ENCODE peak calls at places on chromosomes 12 and 14, in five cellular contexts. L is fibroblast of lung, I is IMR-90, O is uterus, F is HCT116. J is an unnamed sample. For H3K4me1 and H3K27me3, the result is how much of the 10 kb centered on the place peaks cover.

GRCh38 chr12:106433055-106433454 is 75.5 kb downstream of the POLR3B start:
- DNase-seq in F (no peak), I (no peak), O (no peak), L (no peak), J (no peak)

GRCh38 chr14:91372680-91373495 is 44.7 kb downstream of the CCDC88C start:
- DNase-seq in F (no peak), I (no peak), L (no peak), O (no peak), J (no peak)

GRCh38 chr12:79765157-79765556 is 74.4 kb upstream of the PAWR start:
- DNase-seq in I (no peak), F (no peak), O (no peak), L (peak), J (no peak)

GRCh38 chr12:74111688-74112360 is 425.8 kb upstream of the ATXN7L3B start:
- DNase-seq in L (peak), I (no peak), F (peak), O (no peak), J (peak)

GRCh38 chr12:101637936-101638335 is 43.2 kb downstream of the MYBPC1 start:
- DNase-seq in O (no peak), F (no peak), I (no peak), L (no peak), J (no peak)

GRCh38 chr14:93903342-93904184 is 23.6 kb upstream of the FAM181A start:
- DNase-seq in O (no peak), F (peak), I (no peak), L (no peak), J (no peak)

GRCh38 chr12:10186299-10186698 is 7.5 kb downstream of the TMEM52B start:
- DNase-seq in F (no peak), I (no peak), O (no peak), L (no peak), J (no peak)

GRCh38 chr12:67391034-67391433 is 121.9 kb downstream of the CAND1 start:
- DNase-seq in O (no peak), I (no peak), L (no peak), F (no peak), J (no peak)

GRCh38 chr12:126286203-126286602 is 1221.0 kb downstream of the AACS start:
- DNase-seq in O (no peak), F (no peak), I (no peak), L (no peak), J (no peak)

DNA sequence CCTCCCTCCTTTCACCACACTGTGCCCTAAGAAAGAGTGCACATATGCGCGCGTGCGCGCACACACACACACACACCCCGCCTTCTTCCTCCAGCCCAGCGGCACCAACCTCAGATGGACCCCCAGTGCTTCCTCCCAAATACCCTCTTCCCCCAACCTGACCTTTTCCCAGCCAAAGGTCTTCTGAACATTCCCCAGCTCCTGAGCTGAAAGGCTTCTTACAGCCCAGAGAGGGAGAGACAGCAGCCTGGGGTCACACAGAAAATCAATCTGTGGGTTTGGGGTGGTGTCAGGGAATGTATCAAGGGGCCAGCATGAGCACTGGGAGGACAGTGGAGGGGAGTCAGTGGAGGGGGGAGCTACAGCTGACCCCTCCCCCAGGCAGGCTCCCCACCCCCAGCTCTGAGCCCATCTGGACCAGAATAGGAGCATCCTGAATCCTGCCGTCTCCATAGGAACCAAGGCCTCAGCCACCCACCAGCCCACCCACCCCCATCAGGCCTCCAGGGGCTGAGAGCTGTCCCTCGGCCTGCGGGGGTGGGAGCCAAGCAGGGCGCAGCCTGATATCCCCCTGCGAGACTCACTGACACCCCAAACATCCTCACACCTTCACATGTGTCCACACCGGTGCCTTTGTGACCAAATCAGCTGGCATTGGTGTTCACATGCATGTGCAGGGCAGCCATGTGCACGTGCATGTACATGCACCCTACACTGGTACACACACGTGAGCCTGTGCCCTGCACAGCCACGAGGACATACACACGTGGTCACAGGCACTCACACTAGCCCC is 5.7 kb downstream of the RASAL1 start:
- DNase-seq in I (no peak), O (no peak), F (no peak), L (no peak), J (no peak)
- H3K4me1 ChIP-seq in I (under half), O (under half), F (under half), L (under half), J (under half)

GRCh38 chr12:49347307-49348237 is 884 bp downstream of the DNAJC22 start:
- DNase-seq in I (peak), O (peak), L (peak), F (peak), J (peak)
- H3K27me3 ChIP-seq in I (under half), O (under half), L (under half), F (under half), J (under half)

DNA sequence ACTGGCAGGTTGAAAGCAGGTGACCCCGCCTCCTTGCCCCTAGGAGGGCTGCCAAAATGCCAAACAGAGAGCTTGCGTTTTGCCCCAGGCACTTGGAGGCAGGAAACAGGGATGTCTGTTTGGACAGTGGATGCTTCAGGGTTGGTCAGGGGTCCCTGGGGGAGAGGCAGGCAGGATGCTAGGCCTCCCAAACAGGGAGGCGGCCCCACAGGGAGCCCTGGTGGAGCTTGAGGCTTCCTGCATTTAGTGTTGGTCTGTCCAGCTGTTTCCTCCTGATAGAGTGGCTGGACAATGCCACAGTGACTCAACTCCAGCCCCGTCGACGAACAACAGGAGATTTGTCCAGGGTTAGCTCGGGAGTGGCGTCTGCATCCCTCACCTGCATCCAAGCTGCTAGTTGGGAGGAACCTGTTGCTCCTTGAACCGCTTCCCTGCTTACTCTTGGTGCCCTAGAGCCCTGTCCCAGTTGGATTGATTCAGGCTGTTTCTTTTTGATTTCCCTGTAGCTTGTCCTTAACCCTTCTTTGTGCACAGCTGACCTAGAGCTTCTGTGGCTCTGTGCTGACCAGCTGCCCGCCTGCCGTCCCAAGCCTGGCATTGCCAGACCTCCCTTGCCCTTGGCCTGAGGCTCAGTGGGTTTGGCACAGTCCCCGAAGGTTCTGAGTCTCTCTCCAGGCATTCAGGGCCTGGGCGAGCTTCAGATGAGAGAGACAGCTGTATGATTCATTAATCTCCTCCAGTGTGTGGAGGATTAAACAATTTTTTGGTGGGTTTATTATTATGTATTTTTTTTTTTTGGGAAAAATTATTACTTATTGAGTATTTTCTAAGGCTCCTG is 45.9 kb downstream of the TSPAN9 start:
- DNase-seq in I (peak), O (no peak), F (no peak), L (peak), J (no peak)
- TF ChIP-seq CTCF in I (peak), O (no peak), F (no peak), L (peak), J (no peak)

DNA sequence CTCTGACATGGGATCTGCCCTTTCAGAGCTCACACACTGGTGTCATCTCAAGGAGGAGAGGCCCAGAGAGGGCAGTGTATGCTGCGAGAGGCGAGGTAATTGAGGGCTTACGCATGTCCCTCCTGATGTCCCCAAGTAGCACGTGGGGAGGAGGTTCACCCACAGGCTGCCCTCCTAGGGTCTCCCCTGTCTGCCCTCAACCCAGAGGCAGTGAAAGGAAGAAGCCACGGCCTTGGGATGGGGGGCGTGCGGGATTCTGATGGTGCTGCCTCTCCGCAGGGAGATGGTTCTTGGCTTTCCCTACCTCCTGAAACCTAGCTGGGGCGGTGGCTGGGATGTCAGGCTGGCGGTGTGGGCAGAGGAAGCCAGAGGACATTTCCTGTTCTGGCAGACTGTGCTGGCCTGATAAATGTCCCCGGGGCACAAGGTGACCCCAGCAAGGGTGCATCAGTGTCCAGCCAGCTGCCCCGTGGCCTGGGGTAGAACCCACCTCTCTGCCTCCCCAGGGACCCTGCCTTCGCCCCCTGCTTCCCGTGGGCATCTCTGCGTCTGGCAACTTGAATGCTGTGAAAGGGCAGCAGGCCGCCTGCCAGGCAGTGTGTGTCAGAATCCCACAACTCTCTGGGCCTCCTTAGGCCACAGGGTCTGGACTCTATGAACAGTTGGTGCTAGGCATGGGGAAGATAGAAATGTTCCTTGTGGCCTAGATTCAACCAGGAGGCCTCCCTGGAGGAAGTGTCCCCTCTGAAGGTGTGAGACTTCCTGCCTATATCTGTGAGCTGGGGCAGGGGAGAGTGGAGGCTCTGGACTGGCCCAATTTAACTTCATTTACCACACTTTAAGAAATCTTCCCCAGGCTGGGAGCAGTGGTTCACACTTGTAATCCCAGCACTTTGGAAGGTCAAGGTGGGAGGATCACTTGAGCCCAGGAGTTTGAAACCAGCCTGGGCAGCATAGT is 4.8 kb downstream of the SH2B3 start:
- DNase-seq in I (no peak), O (no peak), F (no peak), L (peak), J (no peak)
- H3K4me1 ChIP-seq in I (under half), O (under half), F (under half), L (half or more), J (under half)

GRCh38 chr12:94141004-94141764 is 7.2 kb upstream of the PLXNC1 start:
- DNase-seq in O (no peak), F (no peak), I (no peak), L (no peak), J (no peak)

GRCh38 chr12:94141892-94142291 is 6.5 kb upstream of the PLXNC1 start:
- DNase-seq in O (no peak), I (no peak), F (no peak), L (no peak), J (no peak)

GRCh38 chr12:94143444-94143843 is 4.9 kb upstream of the PLXNC1 start:
- DNase-seq in L (no peak), F (no peak), I (no peak), O (no peak), J (no peak)

GRCh38 chr12:94140556-94140955 is 7.8 kb upstream of the PLXNC1 start:
- DNase-seq in O (no peak), L (no peak), F (peak), I (peak), J (peak)

DNA sequence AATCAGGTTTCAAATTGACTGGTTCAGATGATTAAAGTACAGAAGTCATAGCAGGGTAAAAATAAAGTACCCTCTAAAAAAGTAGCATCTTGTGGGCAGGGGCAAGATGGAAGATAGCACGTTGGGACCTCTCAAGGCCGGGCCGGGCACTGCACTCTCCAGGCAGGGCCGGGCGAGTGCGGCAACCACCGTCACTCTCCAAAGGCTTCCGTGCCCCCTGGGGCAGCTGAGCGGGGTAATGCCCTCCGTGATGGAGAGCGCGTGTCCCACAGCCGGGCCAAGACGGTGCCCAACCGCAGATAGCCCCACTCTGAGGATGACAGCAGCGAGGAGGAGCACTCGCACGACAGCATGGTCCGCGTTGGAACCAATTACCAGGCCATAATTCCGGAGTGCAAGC is 8.6 kb upstream of the PLXNC1 start:
- DNase-seq in L (no peak), F (no peak), O (no peak), I (no peak), J (no peak)
- H3K27me3 ChIP-seq in L (under half), F (under half), O (under half), I (under half), J (under half)

DNA sequence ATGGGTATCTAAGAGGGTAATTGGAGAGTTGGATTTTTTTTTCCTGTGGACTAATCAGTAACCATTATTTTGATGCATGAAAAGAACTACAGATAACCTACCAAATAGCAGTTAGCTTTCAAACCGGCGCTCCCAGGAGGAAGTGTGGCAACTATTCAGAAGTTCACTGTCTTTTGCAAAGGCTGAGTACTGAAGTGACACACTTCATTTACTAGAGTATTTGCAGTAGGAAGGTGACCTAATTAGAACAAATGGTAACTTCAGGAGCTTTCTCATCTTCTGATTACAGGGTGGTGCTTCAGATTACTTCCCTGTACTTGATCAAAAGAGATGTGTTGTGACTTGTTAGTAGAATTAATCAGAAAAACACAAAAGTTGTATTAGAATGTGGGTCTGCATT is 87.7 kb downstream of the PELI2 start:
- DNase-seq in O (no peak), F (no peak), I (no peak), L (no peak), J (no peak)
- TF ChIP-seq CTCF in O (no peak), F (no peak), I (no peak), L (no peak), J (no peak)

GRCh38 chr12:20410746-20411145 is 42.4 kb downstream of the PDE3A start:
- DNase-seq in F (no peak), O (no peak), L (no peak), I (no peak), J (no peak)
- H3K4me1 ChIP-seq in F (under half), O (under half), L (under half), I (under half), J (under half)

DNA sequence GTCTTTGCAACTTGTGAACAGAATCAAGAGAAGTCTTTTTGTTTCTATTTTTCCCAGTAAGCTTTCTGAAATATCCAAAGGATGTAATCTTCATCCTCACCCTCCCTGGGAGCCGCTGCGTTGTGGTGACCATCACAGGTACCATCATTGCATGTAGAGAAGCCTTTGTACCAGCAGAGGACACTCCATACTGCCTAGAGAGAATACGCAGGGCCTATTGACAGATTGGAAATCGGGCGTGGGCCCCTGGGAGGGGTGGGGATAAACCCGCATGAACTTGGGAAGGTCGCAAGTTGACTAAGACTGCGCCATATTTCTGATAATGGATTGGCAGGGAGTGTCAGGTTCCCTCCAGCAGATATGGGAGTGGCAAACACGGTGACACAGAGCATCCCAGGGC is 12.7 kb downstream of the KRT1 start:
- DNase-seq in I (no peak), L (no peak), F (no peak), O (no peak), J (peak)
- H3K27me3 ChIP-seq in I (under half), L (under half), F (under half), O (under half), J (under half)

DNA sequence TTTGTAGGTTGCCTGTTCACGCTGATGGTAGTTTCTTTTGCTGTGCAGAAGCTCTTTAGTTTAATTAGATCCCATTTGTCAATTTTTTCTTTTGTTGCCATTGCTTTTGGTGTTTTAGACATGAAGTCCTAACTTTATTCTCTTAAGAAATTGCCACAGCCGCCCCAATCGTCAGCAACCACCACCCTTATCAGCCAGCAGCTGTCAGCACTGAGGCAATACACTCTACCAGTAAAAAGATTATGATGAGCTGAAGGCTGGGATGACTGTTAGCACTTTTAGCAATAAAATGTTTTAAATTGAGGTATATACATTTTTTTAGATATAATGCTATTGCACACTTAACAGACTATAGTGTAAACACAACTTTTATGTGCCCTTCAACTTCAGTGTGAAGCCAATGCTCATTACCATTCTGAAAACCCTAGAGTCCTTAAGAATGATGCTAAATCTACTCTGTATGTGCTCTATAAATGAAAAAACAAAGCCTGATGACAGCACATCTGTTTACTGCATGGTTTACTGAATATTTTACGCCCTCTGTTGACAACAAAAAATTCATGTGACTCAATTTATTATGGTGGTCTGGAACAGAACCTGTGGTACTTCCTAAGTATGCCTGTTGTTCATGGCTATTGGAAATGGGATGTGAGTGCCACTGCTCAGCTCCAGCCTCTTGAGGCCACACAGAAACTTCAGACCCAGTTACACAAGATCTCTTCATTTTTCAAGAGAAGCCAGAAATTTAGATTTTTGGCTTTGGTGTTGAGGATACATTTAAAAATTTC is 197.4 kb downstream of the DUSP6 start:
- DNase-seq in I (peak), F (no peak), L (no peak), O (no peak), J (no peak)
- TF ChIP-seq CTCF in I (no peak), F (no peak), L (peak), O (no peak), J (peak)

J was measured in Caco-2.